ENCODE peak calls at places on chromosomes 4 and X, in four cellular contexts. M is stimulated activated CD4-positive, alpha-beta T cell treated with anti-CD3 and anti-CD28 coated beads, Interleukin-2, amount 100 ng/mL, for 48 hours; Q is head of caudate nucleus; R is heart right ventricle. K is an unnamed sample.

GRCh38 chr4:158322119-158322518 is 111.8 kb downstream of the TMEM144 start:
- DNase-seq in M (no peak), Q (no peak), R (no peak), K (no peak)

GRCh38 chrX:49840679-49841078 is 11.6 kb downstream of the PAGE4 start:
- DNase-seq in M (peak), Q (peak), R (peak), K (peak)

GRCh38 chr4:147518086-147518485 is 37.2 kb downstream of the EDNRA start:
- DNase-seq in M (no peak), Q (no peak), R (no peak), K (no peak)

GRCh38 chrX:110992611-110993010 is 103.4 kb upstream of the PAK3 start:
- DNase-seq in M (peak), Q (no peak), R (no peak), K (peak)

GRCh38 chrX:74179499-74179898 is 124.5 kb upstream of the ZCCHC13 start:
- DNase-seq in M (no peak), Q (no peak), R (no peak), K (no peak)

GRCh38 chrX:151402719-151403390 is 5.8 kb downstream of the VMA21 start:
- DNase-seq in M (no peak), Q (no peak), R (peak), K (no peak)

GRCh38 chrX:12210921-12211320 is 72.6 kb downstream of the FRMPD4 start:
- DNase-seq in M (no peak), Q (no peak), R (no peak), K (no peak)

GRCh38 chrX:102067966-102068723 is 57.3 kb upstream of the TCEAL2 start:
- DNase-seq in M (peak), Q (no peak), R (no peak), K (no peak)

GRCh38 chr4:8538703-8539567 is 41.3 kb upstream of the GPR78 start:
- DNase-seq in M (no peak), Q (no peak), R (no peak), K (no peak)

GRCh38 chrX:51461053-51462050 is 35.0 kb downstream of the NUDT11 start:
- DNase-seq in M (no peak), Q (no peak), R (no peak), K (no peak)

GRCh38 chr4:14853186-14853946 is 148.9 kb upstream of the CPEB2 start:
- DNase-seq in M (no peak), Q (no peak), R (no peak), K (no peak)

GRCh38 chr4:82984459-82984858 is 26.2 kb downstream of the LIN54 start:
- DNase-seq in M (no peak), Q (no peak), R (no peak), K (no peak)

GRCh38 chr4:1216869-1217294 is 32.0 kb downstream of the CTBP1 start:
- DNase-seq in M (peak), Q (no peak), R (peak), K (no peak)

GRCh38 chr4:182925298-182925738 is 8.1 kb upstream of the DCTD start:
- DNase-seq in M (peak), Q (peak), R (peak), K (peak)

GRCh38 chrX:821311-822178 is 191.0 kb downstream of the SHOX start:
- DNase-seq in M (no peak), Q (no peak), R (no peak), K (no peak)

GRCh38 chr4:37244583-37245390 is at the start of gene NWD2:
- DNase-seq in M (no peak), Q (no peak), R (peak), K (no peak)

GRCh38 chr4:5980436-5981155 is 37.6 kb downstream of the C4orf50 start:
- DNase-seq in M (no peak), Q (peak), R (no peak), K (peak)

GRCh38 chr4:152983221-152983620 is 47.1 kb downstream of the FHDC1 start:
- DNase-seq in M (no peak), Q (no peak), R (no peak), K (no peak)

GRCh38 chr4:168630445-168631187 is 133.8 kb downstream of the PALLD start:
- DNase-seq in M (no peak), Q (no peak), R (no peak), K (no peak)

GRCh38 chr4:41360214-41360910 is 103.6 kb downstream of the UCHL1 start:
- DNase-seq in M (no peak), Q (peak), R (peak), K (peak)